ENCODE peak calls at places on chromosomes 16 and 17, in five cellular contexts. One of them, this sample, is unnamed.

GRCh38 chr17:28612936-28613872 is 781 bp downstream of the RSKR start:
- DNase-seq in caudate nucleus: no peak
- DNase-seq in neural crest cell: peak; percentile 36
- DNase-seq in heart left ventricle: no peak
- DNase-seq in HCEC 1CT: peak; percentile 23
- DNase-seq in this sample: peak; percentile 74

GRCh38 chr17:50331085-50331791 is 14.7 kb upstream of the XYLT2 start:
- DNase-seq in caudate nucleus: no peak
- DNase-seq in neural crest cell: no peak
- DNase-seq in heart left ventricle: no peak
- DNase-seq in HCEC 1CT: peak; percentile 76
- DNase-seq in this sample: no peak

GRCh38 chr17:10875984-10876555 is 38.2 kb upstream of the PIRT start:
- DNase-seq in caudate nucleus: no peak
- DNase-seq in neural crest cell: peak; percentile 68
- DNase-seq in heart left ventricle: peak; percentile 18
- DNase-seq in HCEC 1CT: no peak
- DNase-seq in this sample: peak; percentile 81

GRCh38 chr16:81830845-81831600 is 51.9 kb downstream of the PLCG2 start:
- DNase-seq in caudate nucleus: no peak
- DNase-seq in neural crest cell: no peak
- DNase-seq in heart left ventricle: no peak
- DNase-seq in HCEC 1CT: no peak
- DNase-seq in this sample: no peak

GRCh38 chr16:81885976-81886586 is 107.0 kb downstream of the PLCG2 start:
- DNase-seq in caudate nucleus: no peak
- DNase-seq in neural crest cell: peak; percentile 42
- DNase-seq in heart left ventricle: no peak
- DNase-seq in HCEC 1CT: peak; percentile 14
- DNase-seq in this sample: peak; percentile 60

GRCh38 chr16:50309527-50310307 is 43.4 kb downstream of the ADCY7 start:
- DNase-seq in caudate nucleus: no peak
- DNase-seq in neural crest cell: no peak
- DNase-seq in heart left ventricle: no peak
- DNase-seq in HCEC 1CT: no peak
- DNase-seq in this sample: no peak

GRCh38 chr16:85309656-85310587 is 197.7 kb upstream of the CIBAR2 start:
- DNase-seq in caudate nucleus: peak; percentile 94
- DNase-seq in neural crest cell: peak; percentile 57
- DNase-seq in heart left ventricle: peak; percentile 55
- DNase-seq in HCEC 1CT: no peak
- DNase-seq in this sample: peak; percentile 74

GRCh38 chr16:57593021-57593420 is 35.4 kb upstream of the ADGRG1 start:
- DNase-seq in caudate nucleus: no peak
- DNase-seq in neural crest cell: no peak
- DNase-seq in heart left ventricle: peak; percentile 11
- DNase-seq in HCEC 1CT: no peak
- DNase-seq in this sample: no peak

GRCh38 chr16:65965632-65966031 is 400.9 kb upstream of the CDH5 start:
- DNase-seq in caudate nucleus: no peak
- DNase-seq in neural crest cell: no peak
- DNase-seq in heart left ventricle: no peak
- DNase-seq in HCEC 1CT: no peak
- DNase-seq in this sample: no peak

GRCh38 chr16:3518292-3518982 is 17.6 kb downstream of the CLUAP1 start:
- DNase-seq in caudate nucleus: no peak
- DNase-seq in neural crest cell: no peak
- DNase-seq in heart left ventricle: no peak
- DNase-seq in HCEC 1CT: no peak
- DNase-seq in this sample: no peak

GRCh38 chr17:81392909-81393654 is 2.2 kb upstream of the BAHCC1 start:
- DNase-seq in caudate nucleus: no peak
- DNase-seq in neural crest cell: no peak
- DNase-seq in heart left ventricle: no peak
- DNase-seq in HCEC 1CT: no peak
- DNase-seq in this sample: peak; percentile 88

GRCh38 chr17:8105957-8106398 is 12.3 kb downstream of the ALOXE3 start:
- DNase-seq in caudate nucleus: no peak
- DNase-seq in neural crest cell: no peak
- DNase-seq in heart left ventricle: no peak
- DNase-seq in HCEC 1CT: peak; percentile 21
- DNase-seq in this sample: no peak

GRCh38 chr16:8864480-8864879 is 4.3 kb downstream of the CARHSP1 start:
- DNase-seq in caudate nucleus: no peak
- DNase-seq in neural crest cell: no peak
- DNase-seq in heart left ventricle: peak; percentile 57
- DNase-seq in HCEC 1CT: no peak
- DNase-seq in this sample: no peak

GRCh38 chr16:68197250-68197649 is 38.7 kb downstream of the ESRP2 start:
- DNase-seq in caudate nucleus: no peak
- DNase-seq in neural crest cell: no peak
- DNase-seq in heart left ventricle: no peak
- DNase-seq in HCEC 1CT: peak; percentile 21
- DNase-seq in this sample: no peak

GRCh38 chr16:87335306-87335967 is 18.2 kb upstream of the C16orf95 start:
- DNase-seq in caudate nucleus: no peak
- DNase-seq in neural crest cell: no peak
- DNase-seq in heart left ventricle: no peak
- DNase-seq in HCEC 1CT: no peak
- DNase-seq in this sample: no peak

GRCh38 chr17:7711356-7711755 is 6.2 kb upstream of the DNAH2 start:
- DNase-seq in caudate nucleus: no peak
- DNase-seq in neural crest cell: no peak
- DNase-seq in heart left ventricle: no peak
- DNase-seq in HCEC 1CT: no peak
- DNase-seq in this sample: peak; percentile 54

GRCh38 chr17:63675231-63675606 is 24.7 kb downstream of the LIMD2 start:
- DNase-seq in caudate nucleus: no peak
- DNase-seq in neural crest cell: no peak
- DNase-seq in heart left ventricle: peak; percentile 43
- DNase-seq in HCEC 1CT: no peak
- DNase-seq in this sample: no peak

GRCh38 chr17:17628388-17629008 is 37.0 kb upstream of the PEMT start:
- DNase-seq in caudate nucleus: no peak
- DNase-seq in neural crest cell: no peak
- DNase-seq in heart left ventricle: no peak
- DNase-seq in HCEC 1CT: no peak
- DNase-seq in this sample: no peak

GRCh38 chr17:75152971-75153853 is 1.1 kb downstream of the JPT1 start:
- DNase-seq in caudate nucleus: peak; percentile 4
- DNase-seq in neural crest cell: peak; percentile 22
- DNase-seq in heart left ventricle: peak; percentile 22
- DNase-seq in HCEC 1CT: peak; percentile 35
- DNase-seq in this sample: peak; percentile 73

GRCh38 chr17:77453613-77454559 is 313.1 kb downstream of the SEC14L1 start:
- DNase-seq in caudate nucleus: no peak
- DNase-seq in neural crest cell: no peak
- DNase-seq in heart left ventricle: no peak
- DNase-seq in HCEC 1CT: no peak
- DNase-seq in this sample: no peak

GRCh38 chr17:1365445-1366039 is 34.5 kb downstream of the YWHAE start:
- DNase-seq in caudate nucleus: peak; percentile 10
- DNase-seq in neural crest cell: peak; percentile 35
- DNase-seq in heart left ventricle: peak; percentile 57
- DNase-seq in HCEC 1CT: peak; percentile 77
- DNase-seq in this sample: peak; percentile 84

GRCh38 chr17:80118601-80119270 is 17.4 kb downstream of the GAA start:
- DNase-seq in caudate nucleus: no peak
- DNase-seq in neural crest cell: no peak
- DNase-seq in heart left ventricle: no peak
- DNase-seq in HCEC 1CT: no peak
- DNase-seq in this sample: no peak

GRCh38 chr17:29292992-29293889 is 707 bp downstream of the NUFIP2 start:
- DNase-seq in caudate nucleus: peak; percentile 44
- DNase-seq in neural crest cell: peak; percentile 58
- DNase-seq in heart left ventricle: peak; percentile 74
- DNase-seq in HCEC 1CT: peak; percentile 65
- DNase-seq in this sample: peak; percentile 86

GRCh38 chr16:3458852-3459361 is 15.4 kb downstream of the NAA60 start:
- DNase-seq in caudate nucleus: no peak
- DNase-seq in neural crest cell: no peak
- DNase-seq in heart left ventricle: no peak
- DNase-seq in HCEC 1CT: peak; percentile 14
- DNase-seq in this sample: no peak

GRCh38 chr17:76988796-76989195 is 120.6 kb downstream of the MGAT5B start:
- DNase-seq in caudate nucleus: no peak
- DNase-seq in neural crest cell: no peak
- DNase-seq in heart left ventricle: no peak
- DNase-seq in HCEC 1CT: no peak
- DNase-seq in this sample: no peak

GRCh38 chr17:50575581-50576210 is 15.2 kb downstream of the CACNA1G start:
- DNase-seq in caudate nucleus: no peak
- DNase-seq in neural crest cell: no peak
- DNase-seq in heart left ventricle: no peak
- DNase-seq in HCEC 1CT: no peak
- DNase-seq in this sample: no peak

GRCh38 chr17:32152130-32152529 is 9.8 kb downstream of the RHOT1 start:
- DNase-seq in caudate nucleus: no peak
- DNase-seq in neural crest cell: no peak
- DNase-seq in heart left ventricle: no peak
- DNase-seq in HCEC 1CT: no peak
- DNase-seq in this sample: no peak